ENCODE peak calls at places on chromosomes 3 and 15, in five cellular contexts. H, W, V, O and S are unnamed samples.

GRCh38 chr15:39472661-39473657 is 107.9 kb upstream of the THBS1 start:
- DNase-seq in H (peak), W (peak), V (no peak), O (no peak), S (no peak)

GRCh38 chr15:79054350-79054749 is 36.2 kb downstream of the RASGRF1 start:
- DNase-seq in H (no peak), W (no peak), V (no peak), O (no peak), S (no peak)

GRCh38 chr15:69623521-69624513 is 171.2 kb downstream of the RPLP1 start:
- DNase-seq in H (no peak), W (no peak), V (no peak), O (no peak), S (no peak)

GRCh38 chr3:152323834-152324233 is 55.1 kb downstream of the MBNL1 start:
- DNase-seq in H (no peak), W (no peak), V (no peak), O (no peak), S (no peak)

GRCh38 chr3:116000315-116000714 is 377.0 kb downstream of the GAP43 start:
- DNase-seq in H (peak), W (peak), V (peak), O (peak), S (no peak)

GRCh38 chr15:45993508-45993907 is 358.7 kb downstream of the SQOR start:
- DNase-seq in H (no peak), W (no peak), V (no peak), O (no peak), S (no peak)

GRCh38 chr15:97521894-97522293 is 438.6 kb upstream of the ARRDC4 start:
- DNase-seq in H (no peak), W (peak), V (no peak), O (peak), S (no peak)

GRCh38 chr3:20539666-20540460 is 353.9 kb upstream of the SGO1 start:
- DNase-seq in H (no peak), W (no peak), V (no peak), O (no peak), S (no peak)

GRCh38 chr3:140225996-140226395 is 291.0 kb downstream of the CLSTN2 start:
- DNase-seq in H (no peak), W (no peak), V (no peak), O (no peak), S (no peak)

GRCh38 chr15:69272139-69272538 is 26.6 kb upstream of the PAQR5 start:
- DNase-seq in H (no peak), W (no peak), V (no peak), O (no peak), S (no peak)

GRCh38 chr15:93829115-93829849 is 402.1 kb upstream of the MCTP2 start:
- DNase-seq in H (no peak), W (peak), V (no peak), O (peak), S (no peak)

GRCh38 chr15:35394416-35394815 is 151.5 kb downstream of the DPH6 start:
- DNase-seq in H (no peak), W (no peak), V (no peak), O (no peak), S (no peak)

GRCh38 chr15:53830707-53831386 is 71.4 kb upstream of the WDR72 start:
- DNase-seq in H (no peak), W (no peak), V (no peak), O (peak), S (no peak)

GRCh38 chr15:39582977-39583585 is 2.2 kb downstream of the THBS1 start:
- DNase-seq in H (no peak), W (no peak), V (peak), O (peak), S (no peak)

GRCh38 chr3:172675371-172676193 is 35.3 kb downstream of the NCEH1 start:
- DNase-seq in H (peak), W (peak), V (peak), O (peak), S (no peak)